ENCODE peak calls at places on chromosomes 13 and 19, in five cellular contexts. Y is IMR-90, A is WTC11, X is H1, I is K562. O is an unnamed sample.

GRCh38 chr19:1253514-1254080 is 5.2 kb downstream of the MIDN start:
- DNase-seq in Y (peak), A (no peak), X (no peak), I (no peak), O (peak)

GRCh38 chr19:53102186-53102585 is 1.0 kb downstream of the ZNF160 start:
- DNase-seq in Y (no peak), A (no peak), X (no peak), I (peak), O (no peak)

GRCh38 chr13:51549593-51549992 is 34.7 kb upstream of the WDFY2 start:
- DNase-seq in Y (no peak), A (no peak), X (no peak), I (no peak), O (no peak)

GRCh38 chr19:20999731-21000352 is 20.6 kb upstream of the ZNF430 start:
- DNase-seq in Y (peak), A (peak), X (peak), I (peak), O (no peak)

GRCh38 chr19:29311391-29311790 is 98.4 kb upstream of the UQCRFS1 start:
- DNase-seq in Y (no peak), A (peak), X (no peak), I (no peak), O (no peak)

GRCh38 chr13:111215081-111216047 is 100.3 kb downstream of the ARHGEF7 start:
- DNase-seq in Y (no peak), A (no peak), X (no peak), I (no peak), O (no peak)

GRCh38 chr13:30486230-30487074 is 20.7 kb upstream of the HMGB1 start:
- DNase-seq in Y (no peak), A (no peak), X (no peak), I (no peak), O (no peak)

GRCh38 chr19:57903298-57904174 is 12.9 kb downstream of the ZNF417 start:
- DNase-seq in Y (peak), A (no peak), X (no peak), I (peak), O (peak)

GRCh38 chr13:33908111-33908510 is 90.2 kb downstream of the RFC3 start:
- DNase-seq in Y (no peak), A (no peak), X (no peak), I (no peak), O (no peak)

GRCh38 chr13:59477011-59477410 is 686.7 kb downstream of the DIAPH3 start:
- DNase-seq in Y (no peak), A (peak), X (no peak), I (peak), O (peak)
- TF ChIP-seq CTCF in Y (peak), A (peak), X (peak), I (peak), O (no peak)

GRCh38 chr19:18711893-18712292 is 28.4 kb downstream of the CRTC1 start:
- DNase-seq in Y (no peak), A (no peak), X (no peak), I (no peak), O (no peak)

GRCh38 chr19:18710186-18710585 is 26.7 kb downstream of the CRTC1 start:
- DNase-seq in Y (no peak), A (no peak), X (no peak), I (no peak), O (no peak)

GRCh38 chr19:18712981-18713380 is 29.5 kb downstream of the CRTC1 start:
- DNase-seq in Y (peak), A (no peak), X (no peak), I (no peak), O (no peak)

GRCh38 chr19:18709546-18709945 is 26.1 kb downstream of the CRTC1 start:
- DNase-seq in Y (no peak), A (no peak), X (no peak), I (no peak), O (no peak)

DNA sequence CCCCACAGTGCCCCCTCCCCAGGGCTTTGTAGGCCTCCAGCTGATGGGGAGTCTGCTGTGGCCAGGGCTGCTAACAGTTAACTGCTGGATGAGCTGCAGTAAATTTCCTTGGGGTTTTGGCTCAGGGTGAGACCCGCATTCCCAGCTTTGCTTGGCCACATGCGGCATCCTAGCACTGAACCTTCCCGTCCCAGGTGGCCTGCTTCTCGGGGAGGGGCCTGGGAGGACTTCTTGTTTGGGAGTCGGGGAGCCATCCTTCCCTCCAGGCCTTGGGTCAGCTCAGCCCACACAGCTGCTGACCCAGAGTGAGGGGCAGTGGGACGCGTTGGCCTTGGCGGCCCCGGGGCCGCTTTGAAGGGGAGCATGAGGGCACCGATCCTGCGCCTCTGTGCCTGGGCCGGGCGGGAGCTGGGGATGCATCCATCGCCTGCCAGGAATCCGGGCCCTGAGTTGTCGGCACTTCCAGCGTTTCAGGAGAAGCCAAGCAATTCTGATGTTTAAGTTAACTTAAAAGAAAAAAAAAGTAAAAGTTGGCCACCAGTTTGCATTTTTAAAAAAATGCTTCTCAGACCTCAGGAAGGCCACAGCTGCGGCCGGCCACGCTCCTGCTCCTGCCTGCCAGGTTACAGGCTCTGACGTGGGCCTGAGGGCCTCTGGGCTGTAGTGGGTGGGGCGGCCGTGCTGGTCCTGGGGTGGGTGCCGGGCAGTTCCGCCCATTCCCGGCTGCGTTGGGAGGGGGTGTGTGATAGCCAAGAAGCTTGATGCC is 27.7 kb downstream of the CRTC1 start:
- DNase-seq in Y (peak), A (no peak), X (no peak), I (no peak), O (no peak)
- TF ChIP-seq USF2 in Y (no peak), A (no peak), X (no peak), I (no peak), O (no peak)

GRCh38 chr13:36088001-36088400 is 43.2 kb downstream of the DCLK1 start:
- DNase-seq in Y (no peak), A (no peak), X (no peak), I (no peak), O (no peak)
- TF ChIP-seq CTCF in Y (no peak), A (no peak), X (no peak), I (no peak), O (no peak)

GRCh38 chr13:42109957-42110356 is 61.5 kb downstream of the DGKH start:
- DNase-seq in Y (no peak), A (no peak), X (no peak), I (no peak), O (no peak)
- TF ChIP-seq USF2 in Y (no peak), A (no peak), X (no peak), I (no peak), O (no peak)

DNA sequence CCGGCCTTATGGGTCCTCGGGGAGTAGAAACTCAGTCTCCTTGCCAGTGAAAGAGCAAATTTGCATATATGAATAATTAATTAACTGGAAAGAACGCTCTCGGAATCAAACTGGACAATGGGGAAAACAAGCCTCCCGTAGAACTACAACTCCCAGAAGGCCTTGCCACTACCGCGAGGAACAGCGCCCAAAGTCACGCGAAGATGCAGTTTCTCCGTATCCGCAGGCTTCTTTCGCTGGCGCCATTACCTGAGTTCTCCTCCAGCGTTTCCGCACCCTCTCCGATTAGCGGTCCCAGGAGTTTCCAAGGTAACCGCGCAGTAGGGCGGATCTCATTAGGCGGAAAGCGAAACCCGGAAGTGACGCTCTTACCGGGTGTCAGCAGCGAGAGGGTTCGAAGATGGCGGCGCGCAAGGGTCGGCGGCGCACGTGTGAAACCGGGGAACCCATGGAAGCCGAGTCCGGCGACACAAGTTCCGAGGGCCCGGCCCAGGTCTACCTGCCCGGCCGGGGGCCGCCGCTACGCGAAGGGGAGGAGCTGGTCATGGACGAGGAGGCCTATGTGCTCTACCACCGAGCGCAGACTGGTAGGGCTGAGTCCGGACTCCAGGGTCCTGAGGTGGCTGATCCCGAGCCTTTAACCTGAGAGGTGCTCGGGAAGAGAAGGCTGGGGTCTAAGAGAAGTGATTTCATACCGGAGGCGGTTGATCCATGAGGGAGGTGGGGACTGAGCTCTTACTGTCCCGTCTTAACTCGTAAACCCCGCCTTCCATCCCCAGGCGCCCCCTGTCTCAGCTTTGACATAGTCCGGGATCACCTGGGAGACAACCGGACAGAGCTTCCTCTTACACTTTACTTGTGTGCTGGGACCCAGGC is at the start of gene GRWD1:
- DNase-seq in Y (peak), A (peak), X (peak), I (peak), O (peak)
- TF ChIP-seq CTCF in Y (peak), A (no peak), X (no peak), I (no peak), O (peak)

DNA sequence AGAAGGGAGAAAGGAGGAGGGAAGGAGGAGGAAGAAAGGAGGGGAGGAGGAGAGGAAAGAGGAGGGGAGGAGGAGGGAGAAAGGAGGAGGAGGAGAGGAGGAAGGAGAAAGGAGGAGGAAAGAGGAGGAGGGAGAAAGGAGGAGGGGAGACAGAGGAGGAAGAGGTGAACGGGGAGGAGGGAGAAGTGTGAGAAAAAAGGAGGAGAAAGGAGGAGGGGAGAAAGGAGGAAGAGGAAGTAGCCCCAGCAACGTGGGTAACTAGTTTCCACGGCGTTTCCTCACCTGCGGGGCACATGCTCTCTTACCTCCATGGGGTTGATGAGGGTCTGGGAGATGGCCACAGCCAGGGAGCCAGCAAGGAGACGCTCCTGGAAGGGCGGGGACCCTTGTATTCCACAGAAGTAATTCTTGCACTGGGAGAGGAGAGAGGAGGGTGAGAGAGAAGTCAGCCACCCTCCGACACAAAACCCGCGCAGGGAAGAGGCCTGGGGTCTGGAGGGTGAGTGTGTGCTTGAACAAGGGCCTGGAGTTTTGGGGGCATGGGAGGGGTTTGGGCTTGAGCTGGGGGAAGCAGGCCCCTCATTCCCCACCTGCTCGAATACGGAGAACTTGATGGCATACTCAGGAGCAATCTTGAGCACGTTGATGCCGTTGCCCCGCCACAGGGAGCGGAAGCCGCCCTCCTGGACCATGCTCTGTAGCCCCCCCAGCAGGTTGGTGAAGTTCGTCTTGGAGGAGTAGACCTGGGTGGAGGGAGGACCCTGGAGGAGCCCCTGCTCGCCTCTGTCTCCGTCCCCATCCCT is 3.9 kb downstream of the SLC25A41 start:
- DNase-seq in Y (no peak), A (no peak), X (no peak), I (peak), O (no peak)
- TF ChIP-seq USF2 in Y (no peak), A (no peak), X (no peak), I (no peak), O (no peak)